ENCODE peak calls at places on chromosomes 3 and 15, in four cellular contexts. L, N, G and A are unnamed samples.

GRCh38 chr15:64343841-64344240 is 12.1 kb downstream of the CSNK1G1 start:
- DNase-seq in N (no peak), L (no peak), G (no peak), A (no peak)

GRCh38 chr15:64905119-64905831 is 6.4 kb upstream of the ANKDD1A start:
- DNase-seq in L (peak; percentile 89), N (peak; percentile 69), G (peak; percentile 73), A (peak; percentile 70)

GRCh38 chr3:44492496-44492895 is 15.0 kb upstream of the ZNF445 start:
- DNase-seq in G (no peak), N (no peak), L (no peak), A (no peak)

GRCh38 chr15:70423267-70423666 is 325.6 kb upstream of the TLE3 start:
- DNase-seq in N (no peak), L (no peak), G (no peak), A (no peak)

GRCh38 chr3:128344046-128344368 is 122.7 kb downstream of the DNAJB8 start:
- DNase-seq in G (no peak), L (no peak), N (no peak), A (no peak)

GRCh38 chr3:185337231-185337816 is 25.6 kb upstream of the MAP3K13 start:
- DNase-seq in L (no peak), G (no peak), N (no peak), A (no peak)

GRCh38 chr3:154987846-154988245 is 92.3 kb upstream of the MME start:
- DNase-seq in G (no peak), L (no peak), N (no peak), A (no peak)

GRCh38 chr15:80055933-80056332 is 3.5 kb upstream of the ZFAND6 start:
- DNase-seq in L (peak; percentile 29), G (no peak), N (no peak), A (no peak)

GRCh38 chr3:116339441-116340028 is 105.8 kb downstream of the LSAMP start:
- DNase-seq in N (no peak), G (no peak), L (no peak), A (no peak)

GRCh38 chr3:49199244-49199899 is 28.0 kb downstream of the KLHDC8B start:
- DNase-seq in G (no peak), L (no peak), N (no peak), A (no peak)

GRCh38 chr3:140521751-140522445 is 156.0 kb upstream of the TRIM42 start:
- DNase-seq in N (no peak), L (no peak), G (no peak), A (no peak)

GRCh38 chr3:101635954-101636798 is 40.8 kb downstream of the ZBTB11 start:
- DNase-seq in L (peak; percentile 90), G (peak; percentile 63), N (peak; percentile 73), A (peak; percentile 51)

GRCh38 chr15:64623347-64624024 is 151.9 kb downstream of the RBPMS2 start:
- DNase-seq in L (peak; percentile 69), G (no peak), N (no peak), A (no peak)

GRCh38 chr15:48946088-48946839 is 17.5 kb downstream of the SHC4 start:
- DNase-seq in L (no peak), N (no peak), G (no peak), A (no peak)

GRCh38 chr3:124985358-124985757 is 50.8 kb upstream of the MUC13 start:
- DNase-seq in L (no peak), N (no peak), G (no peak), A (no peak)

GRCh38 chr3:79081285-79081684 is 686.5 kb downstream of the ROBO1 start:
- DNase-seq in N (no peak), G (no peak), L (no peak), A (no peak)

GRCh38 chr15:47358876-47359275 is 358.4 kb upstream of the SEMA6D start:
- DNase-seq in N (no peak), G (no peak), L (no peak), A (no peak)

GRCh38 chr3:127501177-127501576 is 89.4 kb downstream of the TPRA1 start:
- DNase-seq in L (peak; percentile 37), N (no peak), G (no peak), A (no peak)

GRCh38 chr15:70078578-70079417 is 18.9 kb downstream of the TLE3 start:
- DNase-seq in L (no peak), N (no peak), G (no peak), A (no peak)

GRCh38 chr3:188301147-188301546 is 147.2 kb downstream of the LPP start:
- DNase-seq in G (no peak), L (no peak), N (no peak), A (no peak)

GRCh38 chr3:188305220-188305619 is 151.3 kb downstream of the LPP start:
- DNase-seq in G (no peak), N (no peak), L (no peak), A (no peak)

GRCh38 chr3:188306435-188306980 is 152.6 kb downstream of the LPP start:
- DNase-seq in G (no peak), N (no peak), L (no peak), A (no peak)

GRCh38 chr3:188303823-188304222 is 149.9 kb downstream of the LPP start:
- DNase-seq in L (no peak), G (no peak), N (no peak), A (no peak)

DNA sequence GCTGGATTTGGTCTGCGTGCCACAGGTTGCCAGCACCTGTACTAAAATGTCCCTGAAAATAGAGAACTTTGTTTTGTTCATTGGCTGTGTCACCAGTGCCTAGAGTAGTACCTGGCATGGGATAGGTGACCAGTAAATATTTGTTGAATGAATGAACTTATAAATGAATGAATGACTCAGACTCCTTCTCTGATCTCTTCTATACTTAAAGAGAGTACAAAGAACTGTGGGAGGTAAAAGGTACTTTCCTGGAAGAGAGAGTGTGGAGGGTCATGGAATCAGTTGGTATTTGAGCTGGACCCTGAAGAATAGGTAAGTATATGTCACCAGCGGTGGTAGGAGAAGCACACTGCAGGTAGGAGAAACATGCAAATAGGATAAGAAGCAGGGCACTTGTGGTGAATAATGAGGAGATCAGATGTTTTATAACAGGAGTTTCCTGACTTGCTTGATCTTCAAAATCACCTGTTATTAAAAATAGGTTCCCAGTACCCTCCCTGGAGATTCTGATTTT is 149.4 kb downstream of the LPP start:
- DNase-seq in G (no peak), N (no peak), L (no peak), A (no peak)
- H3K4me1 ChIP-seq in G (peaks cover 5% of the 10 kb centered on the region), N (peaks cover 33% of the 10 kb centered on the region), L (peaks cover 32% of the 10 kb centered on the region), A (peaks cover 7% of the 10 kb centered on the region)

GRCh38 chr3:12956316-12956660 is 114.9 kb upstream of the RPL32 start:
- DNase-seq in N (no peak), G (no peak), L (no peak), A (no peak)

GRCh38 chr3:12955651-12956315 is 114.4 kb upstream of the RPL32 start:
- DNase-seq in G (no peak), N (no peak), L (no peak), A (no peak)

GRCh38 chr3:12954180-12954579 is 112.8 kb upstream of the RPL32 start:
- DNase-seq in G (no peak), N (no peak), L (no peak), A (no peak)

GRCh38 chr3:12953201-12953712 is 111.9 kb upstream of the RPL32 start:
- DNase-seq in G (no peak), L (no peak), N (no peak), A (no peak)

DNA sequence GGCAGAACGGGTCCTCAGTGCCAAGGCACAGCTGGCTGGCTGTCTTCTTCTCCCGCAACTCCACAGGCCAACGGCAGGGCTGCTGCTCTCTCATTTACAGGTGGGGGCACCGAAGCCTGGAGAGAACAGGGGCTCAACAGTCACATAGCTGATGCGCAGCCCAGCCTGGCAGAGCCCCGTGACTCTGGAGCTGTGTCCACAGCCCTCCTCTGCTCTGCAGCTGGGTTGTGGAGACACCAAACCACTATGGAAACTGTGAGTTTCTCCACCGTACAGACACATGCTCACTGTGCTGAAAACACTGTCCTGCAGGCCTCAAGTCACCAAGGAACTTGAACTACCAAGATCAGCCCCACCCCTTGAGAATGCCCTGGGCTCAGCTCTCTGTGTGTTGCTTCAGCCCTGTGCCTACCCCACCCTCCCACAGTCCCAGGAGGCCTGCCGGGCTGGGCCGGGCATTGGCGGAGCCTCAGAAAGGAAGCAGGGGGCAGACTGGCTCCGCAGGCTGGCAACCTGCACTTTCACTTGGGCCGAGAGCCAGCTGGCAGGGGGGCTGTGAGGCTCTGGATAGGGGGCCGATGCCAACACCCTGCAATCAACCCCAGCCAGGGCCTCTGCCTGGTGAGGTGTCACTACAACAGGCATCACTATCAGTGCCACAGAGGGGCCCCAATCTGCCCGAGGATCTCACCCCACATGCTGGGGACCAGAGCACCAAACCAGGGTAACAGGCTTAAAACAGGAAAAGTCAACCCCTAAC is 113.7 kb upstream of the RPL32 start:
- DNase-seq in G (no peak), L (no peak), N (peak; percentile 52), A (no peak)
- H3K27ac ChIP-seq in G (peak overlapping the region; percentile 20), L (no peak overlapping the region), N (no peak overlapping the region), A (no peak overlapping the region)

GRCh38 chr3:58597770-58598310 is 20.6 kb upstream of the FAM107A start:
- DNase-seq in N (no peak), G (no peak), L (no peak), A (no peak)

GRCh38 chr3:58604031-58604430 is 26.8 kb upstream of the FAM107A start:
- DNase-seq in L (no peak), N (no peak), G (no peak), A (no peak)

GRCh38 chr3:58608648-58609047 is 31.5 kb upstream of the FAM107A start:
- DNase-seq in L (no peak), G (no peak), N (no peak), A (no peak)

GRCh38 chr3:58607816-58608215 is 30.6 kb upstream of the FAM107A start:
- DNase-seq in L (no peak), G (no peak), N (no peak), A (no peak)

DNA sequence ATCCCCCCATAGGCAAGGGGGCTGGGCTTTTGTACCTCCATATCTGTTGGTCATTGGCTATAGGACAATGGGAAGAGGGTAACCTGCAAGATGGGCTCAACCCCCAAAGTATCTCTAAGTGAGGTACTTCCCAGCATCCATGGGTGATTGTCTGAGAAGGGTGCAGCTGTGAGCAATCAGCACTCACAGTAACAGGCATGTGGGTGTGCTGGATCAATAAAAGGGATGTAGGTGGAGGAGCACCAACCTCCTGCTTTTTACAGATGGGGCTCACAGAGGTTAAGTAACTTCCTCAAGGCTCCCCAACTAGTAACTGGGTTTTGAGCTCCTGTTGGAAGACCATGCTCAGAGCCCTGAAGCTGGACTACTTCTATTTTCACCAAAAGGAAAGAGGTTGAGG is 26.4 kb upstream of the FAM107A start:
- DNase-seq in N (no peak), L (no peak), G (no peak), A (no peak)
- H3K36me3 ChIP-seq in N (no peaks in the 10 kb centered on the region), L (no peaks in the 10 kb centered on the region), G (no peaks in the 10 kb centered on the region), A (no peaks in the 10 kb centered on the region)

DNA sequence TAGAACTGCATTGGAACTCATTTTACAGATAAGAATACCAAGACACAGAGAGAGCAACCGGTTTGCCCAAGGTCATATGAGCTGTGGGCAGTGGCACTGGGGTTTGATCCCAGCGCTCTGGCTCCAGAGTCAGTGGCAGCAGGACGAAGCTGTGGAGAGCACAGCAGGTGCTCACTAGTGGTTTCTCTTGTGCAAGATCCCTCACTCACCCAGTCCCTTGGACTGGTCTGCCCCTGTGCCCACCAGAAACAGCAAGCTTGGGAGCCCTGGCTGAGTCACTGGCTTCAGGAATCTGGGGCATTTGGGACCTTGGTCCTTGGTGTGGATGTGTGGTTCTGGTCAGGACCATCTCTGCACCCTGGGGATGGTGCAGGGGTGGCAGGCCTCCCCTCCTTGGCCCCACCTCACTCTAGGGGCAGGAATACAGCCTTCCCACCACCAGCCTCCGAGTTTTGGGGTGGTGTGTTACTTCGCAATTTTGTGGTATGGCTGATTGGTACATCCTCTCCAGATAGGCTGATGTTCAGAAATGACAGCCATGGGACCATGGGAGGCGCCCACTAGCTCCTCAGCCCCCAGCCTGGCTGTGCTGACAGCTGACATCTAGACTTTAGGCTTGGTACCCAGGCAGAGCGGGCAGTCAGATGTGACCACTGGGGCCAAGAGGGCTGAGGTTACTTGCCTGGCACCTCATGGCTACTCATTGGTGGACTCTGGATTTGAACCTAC is 104.6 kb downstream of the LSM3 start:
- DNase-seq in L (no peak), G (no peak), N (no peak), A (no peak)
- H3K4me1 ChIP-seq in L (no peaks in the 10 kb centered on the region), G (no peaks in the 10 kb centered on the region), N (peaks cover 17% of the 10 kb centered on the region), A (no peaks in the 10 kb centered on the region)